ENCODE peak calls at places on chromosomes 11 and 22, in five cellular contexts. S, V, O, L and N are unnamed samples.

GRCh38 chr11:14969922-14970323 is 2.2 kb downstream of the CALCA start:
- DNase-seq in S (no peak), V (no peak), L (peak; percentile 28), O (peak; percentile 38), N (no peak)

GRCh38 chr11:79066456-79067354 is 374.1 kb downstream of the TENM4 start:
- DNase-seq in V (no peak), O (peak; percentile 29), L (no peak), S (no peak), N (no peak)

GRCh38 chr11:94417386-94417987 is 16.3 kb upstream of the GPR83 start:
- DNase-seq in L (peak; percentile 25), O (no peak), V (no peak), S (no peak), N (no peak)

GRCh38 chr11:88779551-88779950 is 286.2 kb downstream of the GRM5 start:
- DNase-seq in L (peak; percentile 0), S (no peak), V (no peak), O (no peak), N (no peak)

GRCh38 chr22:22327723-22328122 is 83.1 kb downstream of the VPREB1 start:
- DNase-seq in O (no peak), L (no peak), S (no peak), V (no peak), N (no peak)

GRCh38 chr11:92131289-92131890 is 93.2 kb upstream of the FAT3 start:
- DNase-seq in L (no peak), S (no peak), O (no peak), V (no peak), N (no peak)

GRCh38 chr11:497565-498296 is 9.3 kb downstream of the RNH1 start:
- DNase-seq in L (no peak), S (no peak), O (no peak), V (peak; percentile 9), N (no peak)

GRCh38 chr22:20449819-20450550 is 12.4 kb upstream of the SCARF2 start:
- DNase-seq in O (no peak), S (no peak), L (no peak), V (no peak), N (no peak)

GRCh38 chr11:64450168-64450560 is 91.2 kb downstream of the RPS6KA4 start:
- DNase-seq in L (no peak), S (no peak), O (no peak), V (no peak), N (no peak)

GRCh38 chr11:61162092-61162935 is 1.1 kb upstream of the VPS37C start:
- DNase-seq in L (peak; percentile 69), V (no peak), S (no peak), O (peak; percentile 61), N (no peak)

DNA sequence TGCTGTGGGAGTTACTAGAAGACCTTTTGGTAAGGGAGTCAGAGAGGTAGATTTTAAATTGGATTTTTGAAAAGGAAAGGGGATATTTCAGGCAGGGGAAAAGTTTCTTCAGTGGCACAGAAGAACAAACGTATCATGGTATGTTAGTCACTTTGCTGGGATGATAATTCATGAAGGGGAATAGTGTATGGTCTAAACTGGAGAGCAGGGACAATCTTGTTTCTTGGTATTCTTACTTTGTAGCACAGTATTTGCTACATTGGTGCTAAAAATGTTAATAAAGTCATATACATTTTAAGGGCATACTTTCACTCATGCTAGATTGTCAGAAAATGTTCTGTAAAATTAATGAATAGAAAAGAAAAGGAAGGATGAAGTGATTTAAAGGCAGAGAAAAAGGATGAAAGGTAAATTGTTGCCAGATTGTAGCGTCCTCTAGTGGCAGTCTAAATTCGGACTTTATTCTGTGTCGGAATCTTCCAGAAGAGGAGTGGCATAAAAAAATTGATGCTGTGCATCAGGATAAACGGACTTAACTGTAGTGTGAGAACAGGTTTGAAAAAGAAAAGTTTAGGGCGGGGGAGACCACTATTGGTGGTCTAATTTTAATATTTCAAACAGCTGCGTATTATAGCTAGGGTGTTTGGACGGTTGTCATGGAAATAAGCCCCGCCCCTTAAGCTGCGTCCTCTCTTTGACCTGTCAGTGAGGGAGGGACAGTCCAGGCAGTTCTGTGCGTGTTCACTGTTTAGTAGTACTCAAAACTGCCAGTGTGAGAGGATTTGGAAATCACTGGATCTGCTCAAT is at the start of gene BCO2:
- DNase-seq in V (no peak), O (peak; percentile 75), S (no peak), L (peak; percentile 70), N (no peak)
- TF ChIP-seq TAF1 in V (no peak), O (no peak), S (no peak), L (no peak), N (no peak)

GRCh38 chr11:45879803-45880685 is 5.4 kb upstream of the MAPK8IP1 start:
- DNase-seq in V (no peak), L (no peak), S (no peak), O (peak; percentile 78), N (no peak)
- TF ChIP-seq TAF1 in V (no peak), L (no peak), S (no peak), O (no peak), N (no peak)

DNA sequence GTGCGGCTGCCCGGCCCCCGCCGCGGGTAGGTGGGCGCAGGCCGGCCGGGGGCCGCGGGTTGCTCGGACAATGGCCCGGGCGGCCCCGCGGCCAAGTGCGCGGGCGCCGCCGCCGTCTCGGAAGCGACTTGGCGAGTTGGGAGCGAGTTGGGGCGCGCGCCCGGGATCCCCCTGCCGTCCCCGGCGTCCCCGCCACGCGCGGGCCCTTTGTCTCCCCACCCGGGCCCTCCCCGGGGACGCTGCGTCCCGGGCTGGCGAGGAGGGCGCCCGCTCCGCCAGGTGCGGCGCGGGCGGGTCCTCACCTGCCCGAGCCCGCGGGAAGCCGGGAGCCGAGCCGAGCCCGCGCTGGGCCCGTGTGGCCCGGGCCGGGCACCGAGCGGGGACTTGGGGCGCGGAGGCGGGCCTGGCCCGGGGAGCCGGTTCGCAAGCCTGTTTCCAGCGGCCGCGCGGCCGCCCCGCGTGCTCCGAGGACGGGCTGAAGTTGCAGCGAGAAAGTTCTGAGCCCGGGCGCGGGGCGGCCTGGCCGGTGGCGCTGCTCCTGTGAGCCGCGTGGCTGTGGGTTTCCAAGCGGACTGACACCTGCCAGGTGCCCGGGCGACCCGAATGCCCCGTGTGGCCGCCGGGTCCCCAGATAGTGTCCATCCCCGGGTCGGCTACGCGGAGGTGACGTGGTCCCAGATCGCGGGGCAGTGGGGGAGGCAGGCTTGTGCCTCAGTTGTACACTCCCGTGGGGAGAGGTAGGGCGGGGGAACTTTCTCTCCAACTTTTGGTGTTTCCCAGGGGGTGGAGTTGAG is 586 bp downstream of the LRP5 start:
- DNase-seq in V (peak; percentile 55), S (no peak), L (no peak), O (peak; percentile 50), N (peak; percentile 67)
- TF ChIP-seq TAF1 in V (no peak), S (no peak), L (no peak), O (no peak), N (no peak)

DNA sequence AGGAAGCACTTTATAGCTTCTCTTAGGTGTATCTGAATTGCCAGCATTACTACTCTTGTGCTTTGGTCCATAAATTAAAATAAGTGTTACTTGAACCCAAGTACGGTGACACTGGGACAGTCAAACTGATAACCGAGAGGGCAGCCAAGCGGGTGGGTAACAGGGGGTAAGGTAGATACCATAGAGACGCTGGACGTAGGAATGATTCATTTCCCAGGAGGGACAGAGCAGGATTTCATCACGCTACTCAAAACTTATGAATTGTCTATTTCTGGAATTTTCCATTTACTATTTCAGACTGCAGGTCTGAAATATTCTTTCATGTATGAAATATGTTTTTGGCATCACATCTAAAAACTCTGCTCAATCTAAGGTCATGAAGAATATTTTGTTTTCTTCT is 14.8 kb upstream of the SPATA19 start:
- DNase-seq in V (no peak), O (no peak), S (no peak), L (no peak), N (no peak)
- TF ChIP-seq TAF1 in V (no peak), O (no peak), S (no peak), L (no peak), N (no peak)

DNA sequence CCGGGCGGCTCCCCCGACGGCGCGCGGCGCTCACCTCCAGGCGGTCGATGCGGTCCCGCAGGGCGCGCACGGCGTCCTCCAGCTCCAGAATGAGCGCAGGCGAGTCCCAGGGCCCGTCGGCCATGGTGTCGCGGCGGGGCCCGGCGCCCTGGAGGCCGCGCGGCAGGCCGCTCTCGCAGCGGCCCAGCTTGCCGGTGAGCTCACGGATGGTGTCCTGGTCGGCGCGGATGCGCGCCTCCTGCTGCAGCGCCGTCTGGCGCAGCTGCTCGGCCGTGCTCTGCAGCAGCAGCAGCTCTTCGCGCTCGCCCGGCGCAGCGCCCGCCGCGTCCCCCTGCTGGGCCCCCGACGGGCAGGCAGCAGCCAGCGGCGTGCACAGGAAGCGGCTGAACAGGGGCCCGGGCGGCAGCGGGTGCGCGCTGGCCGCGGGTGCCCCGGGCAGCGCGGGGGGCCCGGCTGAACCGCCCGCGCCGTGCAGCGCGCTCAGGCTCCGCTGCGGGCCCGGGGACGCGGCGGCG is 570 bp downstream of the NPTXR start:
- DNase-seq in V (peak; percentile 70), L (peak; percentile 39), S (no peak), O (peak; percentile 52), N (peak; percentile 43)
- TF ChIP-seq TAF1 in V (no peak), L (no peak), S (no peak), O (peak; percentile 34), N (no peak)

GRCh38 chr11:127027000-127027399 is 26.4 kb upstream of the KIRREL3 start:
- DNase-seq in S (no peak), V (no peak), L (no peak), O (no peak), N (no peak)
- TF ChIP-seq TAF1 in S (no peak), V (no peak), L (no peak), O (no peak), N (no peak)

GRCh38 chr11:66290332-66290629 is 1.3 kb upstream of the YIF1A start:
- DNase-seq in V (no peak), O (no peak), L (no peak), S (no peak), N (no peak)

GRCh38 chr11:66288866-66289547 is at the start of gene YIF1A:
- DNase-seq in L (peak; percentile 99), O (peak; percentile 100), V (peak; percentile 100), S (peak; percentile 98), N (peak; percentile 100)

GRCh38 chr11:66288138-66288865 is 641 bp downstream of the YIF1A start:
- DNase-seq in O (no peak), V (no peak), S (no peak), L (peak; percentile 39), N (no peak)

GRCh38 chr11:66291303-66291705 is 390 bp upstream of the TMEM151A start:
- DNase-seq in S (no peak), L (no peak), O (no peak), V (no peak), N (no peak)

GRCh38 chr11:66289548-66290331 is 797 bp upstream of the YIF1A start:
- DNase-seq in V (peak; percentile 90), O (peak; percentile 89), S (peak; percentile 45), L (no peak), N (peak; percentile 90)
- TF ChIP-seq TAF1 in V (no peak), O (no peak), S (no peak), L (no peak), N (peak; percentile 22)

GRCh38 chr11:76724162-76724768 is 53.7 kb upstream of the LRRC32 start:
- DNase-seq in V (no peak), S (no peak), L (no peak), O (no peak), N (no peak)
- TF ChIP-seq TAF1 in V (no peak), S (no peak), L (no peak), O (no peak), N (no peak)